ENCODE peak calls at places on chromosomes 7 and 10, in four cellular contexts. N is tibial nerve, O is ovary, D is HCT116. C is an unnamed sample.

GRCh38 chr10:122084286-122085041 is 95.5 kb downstream of the TACC2 start:
- DNase-seq in N (no peak), O (no peak), D (no peak), C (no peak)

GRCh38 chr10:113420057-113420732 is 132.7 kb upstream of the HABP2 start:
- DNase-seq in N (no peak), O (no peak), D (no peak), C (no peak)

GRCh38 chr7:29194594-29195417 is at the start of gene CHN2:
- DNase-seq in N (peak), O (peak), D (no peak), C (peak)

GRCh38 chr7:40303996-40304395 is 169.2 kb downstream of the SUGCT start:
- DNase-seq in N (no peak), O (no peak), D (no peak), C (no peak)

GRCh38 chr7:79403451-79403850 is 50.0 kb downstream of the MAGI2 start:
- DNase-seq in N (no peak), O (no peak), D (no peak), C (no peak)

GRCh38 chr10:15640536-15641085 is 79.1 kb downstream of the ITGA8 start:
- DNase-seq in N (no peak), O (no peak), D (no peak), C (no peak)

GRCh38 chr10:103333934-103334520 is 16.9 kb downstream of the PCGF6 start:
- DNase-seq in N (no peak), O (no peak), D (peak), C (no peak)

GRCh38 chr7:13467111-13467547 is 522.3 kb downstream of the ETV1 start:
- DNase-seq in N (no peak), O (no peak), D (no peak), C (no peak)

GRCh38 chr10:88385601-88386203 is 197.4 kb downstream of the RNLS start:
- DNase-seq in N (no peak), O (peak), D (peak), C (peak)

GRCh38 chr10:84632866-84633265 is 304.5 kb downstream of the CCSER2 start:
- DNase-seq in N (no peak), O (no peak), D (peak), C (no peak)

GRCh38 chr7:2757904-2758672 is 70.1 kb downstream of the AMZ1 start:
- DNase-seq in N (peak), O (peak), D (peak), C (peak)

GRCh38 chr7:149043936-149044335 is 15.6 kb upstream of the PDIA4 start:
- DNase-seq in N (no peak), O (no peak), D (no peak), C (no peak)

GRCh38 chr10:67788028-67788886 is 49.7 kb downstream of the DNAJC12 start:
- DNase-seq in N (peak), O (no peak), D (peak), C (peak)

GRCh38 chr10:122664501-122664900 is 35.1 kb downstream of the C10orf120 start:
- DNase-seq in N (no peak), O (no peak), D (no peak), C (no peak)

DNA sequence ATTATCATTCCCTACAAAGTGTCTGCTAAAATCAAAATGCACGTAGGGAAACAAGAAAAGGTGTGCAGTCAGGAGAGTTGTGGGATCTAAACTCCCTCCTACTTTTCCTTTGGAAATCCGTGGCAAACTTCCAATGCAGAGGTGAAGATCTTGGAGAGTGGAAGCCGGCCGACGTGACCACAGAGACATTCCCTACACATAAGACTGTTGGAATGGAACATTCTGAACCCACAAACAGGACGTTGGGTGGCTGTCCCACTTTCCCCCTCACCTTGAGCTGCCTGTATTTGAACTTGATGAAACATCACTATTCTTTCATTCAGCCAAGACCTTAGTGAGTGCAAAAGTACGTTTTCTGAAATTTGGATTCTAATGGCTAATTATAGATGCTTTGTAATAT is 65.9 kb downstream of the PRKCQ start:
- DNase-seq in N (no peak), O (no peak), D (no peak), C (no peak)
- TF ChIP-seq POLR2A in N (no peak), O (no peak), D (no peak), C (no peak)

DNA sequence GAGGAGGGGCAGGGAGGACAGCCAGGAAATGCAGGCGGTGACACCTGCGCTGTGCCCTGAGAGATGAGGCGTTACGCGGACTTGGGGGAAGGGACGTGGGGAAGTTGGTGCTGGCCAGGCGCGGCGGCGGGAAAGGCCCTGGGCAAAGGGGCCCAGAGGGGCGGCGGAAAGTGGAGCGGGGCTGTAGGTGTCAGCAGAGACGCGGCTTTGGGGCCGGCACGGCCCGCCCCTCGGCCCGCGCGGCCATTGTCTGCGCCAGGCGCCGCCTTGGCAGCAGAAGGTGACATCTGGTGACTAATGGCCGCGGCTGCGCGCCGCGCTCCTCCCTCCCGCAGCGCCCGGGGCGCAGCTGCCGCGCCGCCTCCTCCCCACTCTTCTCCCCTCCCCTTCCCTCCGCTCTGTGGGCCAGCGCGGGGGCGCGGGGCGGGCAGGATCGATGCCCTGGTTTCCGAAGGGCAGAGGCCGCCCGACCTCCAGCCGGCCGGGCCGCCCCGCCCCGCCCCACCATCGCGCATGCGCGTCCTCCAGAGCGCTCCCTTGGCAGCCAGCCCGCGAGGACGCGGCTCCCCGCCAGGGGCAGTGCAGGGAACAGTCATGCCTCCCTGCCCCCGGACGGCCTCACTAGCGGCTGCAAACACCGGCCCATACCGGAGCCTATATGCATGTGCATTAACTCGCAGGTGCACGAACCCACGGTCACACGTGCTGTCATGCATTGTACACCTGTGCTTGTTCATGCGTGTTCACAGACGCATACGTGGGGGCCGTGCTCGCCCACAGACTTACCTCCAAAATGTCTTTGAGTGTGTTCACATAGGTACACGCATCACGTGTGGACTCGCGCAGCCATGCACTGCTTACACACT is 269.6 kb downstream of the RPS24 start:
- DNase-seq in N (peak), O (peak), D (peak), C (peak)
- H3K4me3 ChIP-seq in N (peak), O (peak), D (peak), C (peak)

DNA sequence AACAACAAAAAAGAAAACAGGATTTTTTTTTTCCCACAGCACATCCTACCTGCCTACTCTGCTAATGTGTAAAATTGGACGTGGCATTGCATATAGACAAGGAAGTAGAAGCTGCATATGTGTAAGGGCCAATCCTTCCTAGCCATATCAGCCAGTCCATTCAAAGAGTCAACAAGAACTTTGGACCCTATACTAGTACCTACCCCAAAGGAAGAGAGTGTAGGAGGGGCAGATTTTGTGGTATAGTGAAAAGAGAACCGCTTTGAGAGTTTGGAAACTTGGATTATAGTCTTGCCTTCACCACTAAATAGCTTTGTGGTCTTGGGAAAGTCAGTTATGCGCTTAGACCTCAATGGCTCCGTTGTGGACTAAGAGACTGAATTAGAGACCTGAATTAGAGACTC is 12.1 kb upstream of the MCU start:
- DNase-seq in N (no peak), O (no peak), D (no peak), C (no peak)
- TF ChIP-seq POLR2A in N (no peak), O (no peak), D (no peak), C (no peak)

GRCh38 chr10:24706479-24707118 is 17.1 kb downstream of the ARHGAP21 start:
- DNase-seq in N (no peak), O (no peak), D (no peak), C (no peak)
- H3K4me3 ChIP-seq in N (no peak), O (no peak), D (no peak), C (no peak)

DNA sequence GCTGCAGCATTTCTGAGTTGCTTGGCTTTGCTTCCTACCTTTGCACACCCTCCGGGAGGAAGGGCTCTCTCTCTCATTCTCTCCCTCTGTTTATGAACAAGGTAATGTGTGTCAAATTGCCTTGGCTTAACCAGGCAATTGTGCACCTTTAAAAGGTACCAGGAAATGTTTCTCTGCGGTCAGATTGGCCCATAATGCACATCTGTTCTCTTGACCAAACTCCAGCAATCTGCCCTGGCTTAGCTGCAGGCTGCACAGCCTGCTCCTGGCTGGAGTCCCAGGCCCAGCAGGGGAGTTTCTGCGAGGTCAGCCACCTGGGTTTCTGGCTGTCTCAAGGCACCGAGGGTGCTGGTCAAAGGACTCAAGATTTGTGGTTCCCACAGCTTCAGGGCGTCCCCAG is 223.8 kb downstream of the SNX10 start:
- DNase-seq in N (no peak), O (no peak), D (peak), C (no peak)
- TF ChIP-seq POLR2A in N (no peak), O (no peak), D (no peak), C (no peak)

GRCh38 chr10:69088471-69088769 is 517 bp downstream of the SRGN start:
- DNase-seq in N (no peak), O (no peak), D (no peak), C (no peak)

GRCh38 chr10:69086131-69086530 is 1.8 kb upstream of the SRGN start:
- DNase-seq in N (no peak), O (no peak), D (no peak), C (no peak)

GRCh38 chr10:69089638-69090599 is 2.0 kb downstream of the SRGN start:
- DNase-seq in N (no peak), O (no peak), D (no peak), C (no peak)

GRCh38 chr10:69088801-69089501 is 1.0 kb downstream of the SRGN start:
- DNase-seq in N (no peak), O (no peak), D (no peak), C (no peak)

GRCh38 chr10:69087600-69088470 is at the start of gene SRGN:
- DNase-seq in N (peak), O (peak), D (no peak), C (peak)
- H3K4me3 ChIP-seq in N (peak), O (peak), D (no peak), C (peak)

GRCh38 chr7:26187380-26188290 is 12.9 kb downstream of the HNRNPA2B1 start:
- DNase-seq in N (no peak), O (no peak), D (no peak), C (no peak)

GRCh38 chr7:26189000-26189539 is 11.5 kb downstream of the HNRNPA2B1 start:
- DNase-seq in N (no peak), O (no peak), D (no peak), C (no peak)

GRCh38 chr7:26183545-26184282 is 16.8 kb downstream of the HNRNPA2B1 start:
- DNase-seq in N (no peak), O (no peak), D (no peak), C (no peak)

GRCh38 chr7:26188291-26188999 is 12.1 kb downstream of the HNRNPA2B1 start:
- DNase-seq in N (no peak), O (no peak), D (no peak), C (no peak)

GRCh38 chr7:26186364-26187311 is 13.9 kb downstream of the HNRNPA2B1 start:
- DNase-seq in N (no peak), O (no peak), D (no peak), C (no peak)
- TF ChIP-seq POLR2A in N (no peak), O (no peak), D (no peak), C (no peak)

GRCh38 chr10:271201-271600 is 135.9 kb downstream of the ZMYND11 start:
- DNase-seq in N (no peak), O (no peak), D (no peak), C (no peak)

GRCh38 chr10:271722-272121 is 136.5 kb downstream of the ZMYND11 start:
- DNase-seq in N (no peak), O (no peak), D (no peak), C (no peak)

GRCh38 chr10:269440-270074 is 134.3 kb downstream of the ZMYND11 start:
- DNase-seq in N (no peak), O (no peak), D (no peak), C (no peak)

GRCh38 chr10:267705-268104 is 132.4 kb downstream of the ZMYND11 start:
- DNase-seq in N (no peak), O (no peak), D (no peak), C (no peak)

GRCh38 chr10:266974-267425 is 131.7 kb downstream of the ZMYND11 start:
- DNase-seq in N (no peak), O (no peak), D (no peak), C (no peak)
- H3K4me3 ChIP-seq in N (no peak), O (no peak), D (no peak), C (no peak)

C was measured in lower leg skin.